ENCODE peak calls at places on chromosomes 1 and 21, in seven cellular contexts. One of them, this sample, is unnamed.

GRCh38 chr21:16198546-16198945 is 468.8 kb downstream of the USP25 start:
- DNase-seq in osteocyte: no peak
- DNase-seq in HFFc6: no peak
- DNase-seq in psoas muscle: no peak
- DNase-seq in cardiac muscle cell: peak; percentile 21
- DNase-seq in CD8-positive, alpha-beta T cell: no peak
- DNase-seq in neural crest cell: no peak
- DNase-seq in this sample: no peak

GRCh38 chr1:76083189-76083588 is 8.6 kb downstream of the ST6GALNAC3 start:
- DNase-seq in osteocyte: no peak
- DNase-seq in HFFc6: no peak
- DNase-seq in psoas muscle: no peak
- DNase-seq in cardiac muscle cell: no peak
- DNase-seq in CD8-positive, alpha-beta T cell: no peak
- DNase-seq in neural crest cell: no peak
- DNase-seq in this sample: no peak

GRCh38 chr1:20993716-20994115 is 183.0 kb downstream of the EIF4G3 start:
- DNase-seq in osteocyte: no peak
- DNase-seq in HFFc6: no peak
- DNase-seq in psoas muscle: no peak
- DNase-seq in cardiac muscle cell: no peak
- DNase-seq in CD8-positive, alpha-beta T cell: no peak
- DNase-seq in neural crest cell: no peak
- DNase-seq in this sample: no peak

GRCh38 chr1:9181176-9181906 is 52.4 kb upstream of the GPR157 start:
- DNase-seq in osteocyte: peak; percentile 94
- DNase-seq in HFFc6: peak; percentile 34
- DNase-seq in psoas muscle: peak; percentile 86
- DNase-seq in cardiac muscle cell: peak; percentile 78
- DNase-seq in CD8-positive, alpha-beta T cell: peak; percentile 79
- DNase-seq in neural crest cell: peak; percentile 86
- DNase-seq in this sample: peak; percentile 73

GRCh38 chr1:92483442-92484170 is 3.1 kb downstream of the GFI1 start:
- DNase-seq in osteocyte: no peak
- DNase-seq in HFFc6: no peak
- DNase-seq in psoas muscle: no peak
- DNase-seq in cardiac muscle cell: no peak
- DNase-seq in CD8-positive, alpha-beta T cell: peak; percentile 61
- DNase-seq in neural crest cell: peak; percentile 14
- DNase-seq in this sample: peak; percentile 34

GRCh38 chr1:228497206-228497605 is 10.0 kb downstream of the RNF187 start:
- DNase-seq in osteocyte: no peak
- DNase-seq in HFFc6: no peak
- DNase-seq in psoas muscle: no peak
- DNase-seq in cardiac muscle cell: no peak
- DNase-seq in CD8-positive, alpha-beta T cell: no peak
- DNase-seq in neural crest cell: no peak
- DNase-seq in this sample: no peak

GRCh38 chr21:35933466-35933865 is 126.9 kb downstream of the SETD4 start:
- DNase-seq in osteocyte: no peak
- DNase-seq in HFFc6: peak; percentile 92
- DNase-seq in psoas muscle: peak; percentile 79
- DNase-seq in cardiac muscle cell: peak; percentile 84
- DNase-seq in CD8-positive, alpha-beta T cell: no peak
- DNase-seq in neural crest cell: no peak
- DNase-seq in this sample: no peak

GRCh38 chr1:162009501-162010174 is 14.0 kb downstream of the OLFML2B start:
- DNase-seq in osteocyte: no peak
- DNase-seq in HFFc6: no peak
- DNase-seq in psoas muscle: peak; percentile 76
- DNase-seq in cardiac muscle cell: no peak
- DNase-seq in CD8-positive, alpha-beta T cell: no peak
- DNase-seq in neural crest cell: no peak
- DNase-seq in this sample: no peak

GRCh38 chr1:153541641-153542569 is 1.2 kb upstream of the S100A5 start:
- DNase-seq in osteocyte: no peak
- DNase-seq in HFFc6: no peak
- DNase-seq in psoas muscle: no peak
- DNase-seq in cardiac muscle cell: no peak
- DNase-seq in CD8-positive, alpha-beta T cell: no peak
- DNase-seq in neural crest cell: no peak
- DNase-seq in this sample: no peak

GRCh38 chr21:26070822-26071425 is 99.6 kb downstream of the APP start:
- DNase-seq in osteocyte: no peak
- DNase-seq in HFFc6: peak; percentile 45
- DNase-seq in psoas muscle: no peak
- DNase-seq in cardiac muscle cell: peak; percentile 71
- DNase-seq in CD8-positive, alpha-beta T cell: peak; percentile 62
- DNase-seq in neural crest cell: no peak
- DNase-seq in this sample: no peak

GRCh38 chr21:24118738-24119470 is 1488.4 kb downstream of the MRPL39 start:
- DNase-seq in osteocyte: no peak
- DNase-seq in HFFc6: no peak
- DNase-seq in psoas muscle: no peak
- DNase-seq in cardiac muscle cell: no peak
- DNase-seq in CD8-positive, alpha-beta T cell: no peak
- DNase-seq in neural crest cell: no peak
- DNase-seq in this sample: no peak

GRCh38 chr1:51214615-51215131 is 21.4 kb upstream of the RNF11 start:
- DNase-seq in osteocyte: no peak
- DNase-seq in HFFc6: peak; percentile 85
- DNase-seq in psoas muscle: no peak
- DNase-seq in cardiac muscle cell: peak; percentile 73
- DNase-seq in CD8-positive, alpha-beta T cell: no peak
- DNase-seq in neural crest cell: no peak
- DNase-seq in this sample: no peak

GRCh38 chr1:15933684-15934083 is 42.2 kb downstream of the ZBTB17 start:
- DNase-seq in osteocyte: no peak
- DNase-seq in HFFc6: no peak
- DNase-seq in psoas muscle: no peak
- DNase-seq in cardiac muscle cell: no peak
- DNase-seq in CD8-positive, alpha-beta T cell: no peak
- DNase-seq in neural crest cell: no peak
- DNase-seq in this sample: no peak

GRCh38 chr1:109493227-109493626 is 667 bp upstream of the CYB561D1 start:
- DNase-seq in osteocyte: no peak
- DNase-seq in HFFc6: no peak
- DNase-seq in psoas muscle: no peak
- DNase-seq in cardiac muscle cell: no peak
- DNase-seq in CD8-positive, alpha-beta T cell: no peak
- DNase-seq in neural crest cell: no peak
- DNase-seq in this sample: no peak

GRCh38 chr1:182004601-182005000 is 56.9 kb downstream of the ZNF648 start:
- DNase-seq in osteocyte: no peak
- DNase-seq in HFFc6: no peak
- DNase-seq in psoas muscle: no peak
- DNase-seq in cardiac muscle cell: no peak
- DNase-seq in CD8-positive, alpha-beta T cell: no peak
- DNase-seq in neural crest cell: no peak
- DNase-seq in this sample: no peak

GRCh38 chr1:53962395-53962794 is 16.2 kb downstream of the LRRC42 start:
- DNase-seq in osteocyte: no peak
- DNase-seq in HFFc6: no peak
- DNase-seq in psoas muscle: no peak
- DNase-seq in cardiac muscle cell: no peak
- DNase-seq in CD8-positive, alpha-beta T cell: no peak
- DNase-seq in neural crest cell: no peak
- DNase-seq in this sample: no peak

DNA sequence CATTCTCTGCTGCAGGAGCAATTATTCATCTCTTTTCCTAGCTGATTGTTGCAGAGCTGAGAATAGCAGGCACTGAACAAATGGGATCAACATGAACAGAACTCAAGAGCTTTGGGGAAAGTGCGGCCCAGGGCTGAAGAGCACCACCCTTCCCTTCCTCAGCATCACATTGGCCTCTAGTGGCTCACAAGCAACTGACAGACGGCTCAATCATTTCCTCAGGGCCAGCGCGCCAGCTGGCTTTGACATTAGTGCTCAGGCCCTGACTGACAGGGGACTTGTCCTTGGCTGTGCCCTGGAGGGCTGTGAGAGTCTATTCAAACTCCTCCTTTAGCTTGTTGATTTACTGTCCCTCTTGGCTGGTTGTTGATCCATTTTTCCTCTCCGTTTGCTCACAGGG is 295.4 kb downstream of the HLX start:
- DNase-seq in osteocyte: no peak
- DNase-seq in HFFc6: no peak
- DNase-seq in psoas muscle: peak; percentile 81
- DNase-seq in cardiac muscle cell: no peak
- DNase-seq in CD8-positive, alpha-beta T cell: no peak
- DNase-seq in neural crest cell: peak; percentile 8
- DNase-seq in this sample: no peak
- TF ChIP-seq CTCF in osteocyte: no peak
- TF ChIP-seq CTCF in HFFc6: no peak
- TF ChIP-seq CTCF in psoas muscle: peak; percentile 58
- TF ChIP-seq CTCF in cardiac muscle cell: no peak
- TF ChIP-seq CTCF in CD8-positive, alpha-beta T cell: no peak
- TF ChIP-seq CTCF in neural crest cell: peak; percentile 14
- TF ChIP-seq CTCF in this sample: no peak

GRCh38 chr1:201740609-201741231 is 88.2 kb upstream of the IPO9 start:
- DNase-seq in osteocyte: no peak
- DNase-seq in HFFc6: no peak
- DNase-seq in psoas muscle: no peak
- DNase-seq in cardiac muscle cell: peak; percentile 44
- DNase-seq in CD8-positive, alpha-beta T cell: no peak
- DNase-seq in neural crest cell: no peak
- DNase-seq in this sample: no peak

GRCh38 chr1:201740086-201740541 is 88.8 kb upstream of the IPO9 start:
- DNase-seq in osteocyte: no peak
- DNase-seq in HFFc6: no peak
- DNase-seq in psoas muscle: no peak
- DNase-seq in cardiac muscle cell: no peak
- DNase-seq in CD8-positive, alpha-beta T cell: no peak
- DNase-seq in neural crest cell: no peak
- DNase-seq in this sample: peak; percentile 26

GRCh38 chr1:201737350-201738060 is 91.5 kb upstream of the IPO9 start:
- DNase-seq in osteocyte: no peak
- DNase-seq in HFFc6: peak; percentile 83
- DNase-seq in psoas muscle: peak; percentile 82
- DNase-seq in cardiac muscle cell: peak; percentile 90
- DNase-seq in CD8-positive, alpha-beta T cell: no peak
- DNase-seq in neural crest cell: no peak
- DNase-seq in this sample: no peak

GRCh38 chr1:201739054-201739453 is 89.9 kb upstream of the IPO9 start:
- DNase-seq in osteocyte: no peak
- DNase-seq in HFFc6: no peak
- DNase-seq in psoas muscle: no peak
- DNase-seq in cardiac muscle cell: peak; percentile 48
- DNase-seq in CD8-positive, alpha-beta T cell: no peak
- DNase-seq in neural crest cell: no peak
- DNase-seq in this sample: no peak

DNA sequence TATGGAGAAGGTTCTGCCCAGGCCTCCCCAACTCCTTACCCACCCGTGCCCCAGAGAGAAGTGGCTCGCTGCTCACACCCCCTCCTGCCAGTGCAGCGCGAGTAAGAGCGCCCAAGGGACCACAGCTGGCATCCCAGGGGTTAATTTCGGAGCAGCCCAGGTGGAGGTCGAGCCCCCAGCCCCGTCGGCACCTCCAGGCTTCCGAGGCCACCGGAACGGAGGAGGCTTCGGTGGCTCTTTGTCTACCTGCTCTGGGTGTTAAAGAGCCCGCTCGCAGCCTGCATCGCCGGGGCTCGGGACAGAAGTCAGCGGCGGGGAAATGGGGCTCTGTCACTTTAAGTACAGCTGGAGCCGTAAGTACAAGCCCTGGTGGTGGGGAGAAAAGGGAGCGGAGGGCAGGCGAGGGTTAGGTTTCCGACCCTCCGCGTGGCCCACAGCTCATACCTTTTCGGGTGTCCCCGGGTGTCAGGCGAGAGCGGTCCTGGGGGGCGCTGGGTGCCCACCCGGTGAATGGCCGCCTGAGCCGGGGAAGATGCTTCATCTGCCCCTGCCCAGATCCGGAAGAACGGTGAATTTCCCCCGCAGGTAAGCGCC is 89.4 kb upstream of the IPO9 start:
- DNase-seq in osteocyte: no peak
- DNase-seq in HFFc6: no peak
- DNase-seq in psoas muscle: no peak
- DNase-seq in cardiac muscle cell: peak; percentile 73
- DNase-seq in CD8-positive, alpha-beta T cell: peak; percentile 74
- DNase-seq in neural crest cell: peak; percentile 49
- DNase-seq in this sample: peak; percentile 47
- TF ChIP-seq CTCF in osteocyte: no peak
- TF ChIP-seq CTCF in HFFc6: no peak
- TF ChIP-seq CTCF in psoas muscle: no peak
- TF ChIP-seq CTCF in cardiac muscle cell: no peak
- TF ChIP-seq CTCF in CD8-positive, alpha-beta T cell: no peak
- TF ChIP-seq CTCF in neural crest cell: peak; percentile 27
- TF ChIP-seq CTCF in this sample: no peak

GRCh38 chr21:29102791-29103257 is 27.6 kb upstream of the MAP3K7CL start:
- DNase-seq in osteocyte: no peak
- DNase-seq in HFFc6: no peak
- DNase-seq in psoas muscle: no peak
- DNase-seq in cardiac muscle cell: no peak
- DNase-seq in CD8-positive, alpha-beta T cell: no peak
- DNase-seq in neural crest cell: no peak
- DNase-seq in this sample: no peak

GRCh38 chr21:29105218-29105617 is 25.2 kb upstream of the MAP3K7CL start:
- DNase-seq in osteocyte: no peak
- DNase-seq in HFFc6: peak; percentile 59
- DNase-seq in psoas muscle: no peak
- DNase-seq in cardiac muscle cell: peak; percentile 44
- DNase-seq in CD8-positive, alpha-beta T cell: no peak
- DNase-seq in neural crest cell: no peak
- DNase-seq in this sample: no peak

GRCh38 chr21:29104239-29104708 is 26.2 kb upstream of the MAP3K7CL start:
- DNase-seq in osteocyte: no peak
- DNase-seq in HFFc6: no peak
- DNase-seq in psoas muscle: no peak
- DNase-seq in cardiac muscle cell: no peak
- DNase-seq in CD8-positive, alpha-beta T cell: no peak
- DNase-seq in neural crest cell: no peak
- DNase-seq in this sample: no peak
- TF ChIP-seq CTCF in osteocyte: no peak
- TF ChIP-seq CTCF in HFFc6: no peak
- TF ChIP-seq CTCF in psoas muscle: peak; percentile 46
- TF ChIP-seq CTCF in cardiac muscle cell: no peak
- TF ChIP-seq CTCF in CD8-positive, alpha-beta T cell: no peak
- TF ChIP-seq CTCF in neural crest cell: no peak
- TF ChIP-seq CTCF in this sample: no peak

DNA sequence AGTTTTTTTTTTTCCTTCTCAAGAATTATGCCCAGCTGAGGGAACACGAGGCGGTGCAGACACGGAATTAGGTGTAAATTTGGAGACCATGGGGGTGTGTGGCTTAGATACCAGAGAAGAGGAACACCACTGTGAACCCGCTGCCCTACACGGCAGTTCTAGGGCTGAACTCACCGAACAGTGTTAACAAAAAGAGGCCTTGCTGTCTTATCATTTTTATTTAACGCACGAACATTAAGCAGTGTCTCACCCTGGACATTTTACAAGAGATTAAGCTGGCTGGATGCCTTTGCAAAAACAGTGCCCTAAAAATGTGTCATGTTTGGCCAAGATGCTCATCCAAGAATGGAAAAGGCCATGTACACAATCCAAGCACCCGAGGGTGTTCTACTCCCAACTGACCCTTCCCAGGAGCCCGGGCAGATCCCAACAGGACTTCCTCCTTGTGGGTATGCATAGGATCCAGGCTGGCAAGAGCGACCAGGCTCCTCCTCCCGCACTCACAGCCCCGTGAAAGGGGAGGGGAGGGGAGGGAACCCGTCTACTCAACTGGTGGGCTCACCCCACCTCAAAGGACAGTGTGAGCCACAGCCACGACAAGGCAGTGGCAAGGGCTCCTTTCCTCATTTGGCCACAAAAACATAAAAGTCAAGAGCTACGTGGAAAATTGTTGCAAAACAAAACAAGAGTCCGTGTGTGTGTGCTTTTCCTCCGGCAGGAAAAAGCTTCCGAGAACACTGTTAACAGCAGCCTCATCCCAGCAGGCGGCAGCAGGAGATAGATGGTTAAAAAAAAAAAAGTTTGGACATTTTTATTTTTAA is 20.3 kb downstream of the C2CD2 start:
- DNase-seq in osteocyte: no peak
- DNase-seq in HFFc6: peak; percentile 45
- DNase-seq in psoas muscle: no peak
- DNase-seq in cardiac muscle cell: peak; percentile 75
- DNase-seq in CD8-positive, alpha-beta T cell: no peak
- DNase-seq in neural crest cell: no peak
- DNase-seq in this sample: no peak
- TF ChIP-seq CTCF in osteocyte: peak; percentile 54
- TF ChIP-seq CTCF in HFFc6: peak; percentile 77
- TF ChIP-seq CTCF in psoas muscle: no peak
- TF ChIP-seq CTCF in cardiac muscle cell: peak; percentile 57
- TF ChIP-seq CTCF in CD8-positive, alpha-beta T cell: no peak
- TF ChIP-seq CTCF in neural crest cell: peak; percentile 16
- TF ChIP-seq CTCF in this sample: no peak